ENCODE peak calls at places on chromosomes 3 and 15, in four cellular contexts. A, Z, F and J are unnamed samples.

GRCh38 chr15:35038655-35039534 is 46.2 kb downstream of the NANOGP8 start:
- DNase-seq in Z (peak; percentile 7), F (no peak), A (no peak), J (no peak)

GRCh38 chr3:72889310-72890165 is 1.7 kb downstream of the GXYLT2 start:
- DNase-seq in A (no peak), Z (no peak), F (no peak), J (no peak)

GRCh38 chr15:50764331-50765201 is 940 bp downstream of the SPPL2A start:
- DNase-seq in F (no peak), A (no peak), Z (no peak), J (no peak)

GRCh38 chr3:181752202-181752671 is 40.5 kb downstream of the SOX2 start:
- DNase-seq in A (peak; percentile 16), F (no peak), Z (no peak), J (no peak)

GRCh38 chr15:58043192-58043903 is 22.2 kb downstream of the ALDH1A2 start:
- DNase-seq in A (peak; percentile 18), F (no peak), Z (peak; percentile 65), J (no peak)

GRCh38 chr15:85858586-85859375 is 64.1 kb upstream of the KLHL25 start:
- DNase-seq in A (peak; percentile 9), Z (peak; percentile 82), F (peak; percentile 82), J (no peak)

GRCh38 chr3:31432897-31433678 is 99.6 kb upstream of the STT3B start:
- DNase-seq in F (no peak), Z (no peak), A (no peak), J (no peak)

GRCh38 chr3:46643701-46644100 is 31.4 kb downstream of the FAM240A start:
- DNase-seq in Z (no peak), A (no peak), F (no peak), J (no peak)

GRCh38 chr15:51090753-51091152 is 4.0 kb downstream of the TNFAIP8L3 start:
- DNase-seq in F (no peak), A (no peak), Z (no peak), J (no peak)

GRCh38 chr3:102112706-102113230 is 263.5 kb downstream of the NFKBIZ start:
- DNase-seq in A (no peak), F (no peak), Z (no peak), J (no peak)

GRCh38 chr3:54771050-54771449 is 156.8 kb downstream of the LRTM1 start:
- DNase-seq in F (no peak), A (no peak), Z (no peak), J (no peak)

GRCh38 chr3:185715091-185715490 is 109.8 kb downstream of the IGF2BP2 start:
- DNase-seq in A (no peak), F (no peak), Z (no peak), J (no peak)

GRCh38 chr3:127458698-127459097 is 131.8 kb downstream of the TPRA1 start:
- DNase-seq in Z (peak; percentile 60), A (peak; percentile 2), F (no peak), J (no peak)

GRCh38 chr3:95899911-95900310 is 914.5 kb upstream of the EPHA6 start:
- DNase-seq in A (no peak), Z (no peak), F (no peak), J (no peak)

GRCh38 chr3:52210550-52211046 is 12.6 kb downstream of the ALAS1 start:
- DNase-seq in F (no peak), Z (no peak), A (no peak), J (peak; percentile 33)

GRCh38 chr3:48082580-48083187 is 66.5 kb upstream of the MAP4 start:
- DNase-seq in Z (no peak), A (no peak), F (no peak), J (no peak)

GRCh38 chr3:54847361-54847760 is 80.5 kb downstream of the LRTM1 start:
- DNase-seq in F (no peak), Z (no peak), A (no peak), J (no peak)

GRCh38 chr15:64023215-64023614 is 23.1 kb downstream of the DAPK2 start:
- DNase-seq in Z (no peak), F (no peak), A (no peak), J (no peak)

GRCh38 chr3:105162448-105162847 is 204.3 kb upstream of the ALCAM start:
- DNase-seq in F (no peak), A (no peak), Z (no peak), J (no peak)

GRCh38 chr15:75659928-75660645 is 12.4 kb downstream of the SNX33 start:
- DNase-seq in Z (no peak), A (no peak), F (no peak), J (no peak)

GRCh38 chr3:114363554-114364202 is 69.8 kb downstream of the TIGIT start:
- DNase-seq in F (no peak), Z (no peak), A (no peak), J (peak; percentile 39)

GRCh38 chr15:41996921-41997592 is 23.8 kb downstream of the PLA2G4E start:
- DNase-seq in Z (no peak), F (peak; percentile 53), A (no peak), J (no peak)

GRCh38 chr3:136938334-136938733 is 19.4 kb upstream of the IL20RB start:
- DNase-seq in A (no peak), F (no peak), Z (peak; percentile 45), J (no peak)

GRCh38 chr3:194738254-194739093 is 52.8 kb downstream of the FAM43A start:
- DNase-seq in A (no peak), F (no peak), Z (peak; percentile 50), J (peak; percentile 41)

GRCh38 chr3:192915306-192915705 is 2.4 kb downstream of the MB21D2 start:
- DNase-seq in Z (peak; percentile 77), A (peak; percentile 58), F (no peak), J (no peak)

GRCh38 chr3:129058441-129059194 is 2.0 kb upstream of the GP9 start:
- DNase-seq in F (no peak), Z (no peak), A (no peak), J (no peak)

GRCh38 chr3:171129827-171130226 is 103.3 kb upstream of the SLC2A2 start:
- DNase-seq in A (no peak), Z (peak; percentile 12), F (no peak), J (no peak)

GRCh38 chr3:58568572-58569286 is 8.5 kb downstream of the FAM107A start:
- DNase-seq in Z (peak; percentile 60), A (peak; percentile 64), F (peak; percentile 84), J (no peak)

GRCh38 chr3:111858641-111859040 is 424 bp upstream of the PHLDB2 start:
- DNase-seq in F (no peak), A (no peak), Z (no peak), J (no peak)

GRCh38 chr3:23567917-23568316 is 237.8 kb upstream of the UBE2E1 start:
- DNase-seq in A (peak; percentile 94), Z (no peak), F (no peak), J (peak; percentile 91)

DNA sequence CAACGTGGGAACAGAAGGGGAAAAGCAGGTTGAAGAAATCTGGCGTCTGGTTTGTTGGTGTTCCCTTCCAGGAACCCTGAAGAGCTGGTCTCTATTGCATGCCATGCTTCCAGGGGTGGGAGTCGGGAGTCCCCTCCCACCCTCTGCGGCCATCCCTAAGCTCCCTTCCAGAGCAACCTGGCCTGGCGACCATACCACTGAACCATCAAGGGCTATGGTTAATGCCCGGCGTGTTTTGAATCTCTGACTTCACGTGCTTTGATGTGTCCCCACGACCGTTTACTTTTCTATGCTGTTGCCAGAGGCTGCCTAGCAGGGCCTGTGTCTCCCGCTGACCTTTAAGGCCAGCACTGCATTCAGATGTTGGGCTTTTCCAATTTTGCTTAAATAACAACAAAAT is 696 bp upstream of the SNRK start:
- DNase-seq in A (no peak), Z (no peak), F (no peak), J (no peak)
- H3K4me3 ChIP-seq in A (peak overlapping the region; percentile 60), Z (no peak overlapping the region), F (peak overlapping the region; percentile 58), J (peak overlapping the region; percentile 72)

DNA sequence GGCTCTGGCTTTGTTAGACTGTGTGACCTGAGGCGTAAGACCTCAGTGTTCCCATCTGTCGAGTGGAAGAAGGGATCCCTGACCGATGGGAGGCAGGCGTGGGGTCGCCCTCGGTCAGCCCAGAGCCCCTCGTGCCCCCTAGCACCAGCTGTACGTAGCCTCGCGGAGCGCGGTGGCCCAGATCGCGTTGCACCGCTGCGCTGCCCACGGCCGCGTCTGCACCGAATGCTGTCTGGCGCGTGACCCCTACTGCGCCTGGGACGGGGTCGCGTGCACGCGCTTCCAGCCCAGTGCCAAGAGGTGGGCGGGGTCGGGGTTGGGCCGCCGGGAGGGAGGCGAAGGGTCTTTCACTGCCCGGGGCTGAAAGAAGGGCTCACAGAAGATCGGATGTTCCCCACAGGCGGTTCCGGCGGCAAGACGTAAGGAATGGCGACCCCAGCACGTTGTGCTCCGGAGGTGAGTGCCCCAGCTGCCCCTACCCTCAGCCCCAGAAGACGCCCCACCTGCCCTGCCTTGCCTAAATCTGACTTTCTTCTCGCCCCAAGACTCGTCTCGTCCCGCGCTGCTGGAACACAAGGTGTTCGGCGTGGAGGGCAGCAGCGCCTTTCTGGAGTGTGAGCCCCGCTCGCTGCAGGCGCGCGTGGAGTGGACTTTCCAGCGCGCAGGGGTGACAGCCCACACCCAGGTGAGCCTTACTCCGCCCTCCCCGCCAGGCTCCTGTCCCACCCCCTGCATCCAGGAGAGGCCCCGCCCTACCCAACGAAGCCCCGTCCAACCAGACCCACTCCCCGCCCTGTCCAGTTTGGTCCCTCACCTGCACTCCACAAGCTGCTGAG is 3.5 kb upstream of the LSMEM2 start:
- DNase-seq in Z (no peak), F (no peak), A (no peak), J (no peak)
- H3K4me3 ChIP-seq in Z (no peak overlapping the region), F (no peak overlapping the region), A (no peak overlapping the region), J (no peak overlapping the region)

GRCh38 chr15:36545451-36545992 is 33.9 kb upstream of the CDIN1 start:
- DNase-seq in A (no peak), Z (no peak), F (no peak), J (no peak)

GRCh38 chr15:36550650-36551049 is 28.8 kb upstream of the CDIN1 start:
- DNase-seq in A (no peak), Z (no peak), F (no peak), J (no peak)

DNA sequence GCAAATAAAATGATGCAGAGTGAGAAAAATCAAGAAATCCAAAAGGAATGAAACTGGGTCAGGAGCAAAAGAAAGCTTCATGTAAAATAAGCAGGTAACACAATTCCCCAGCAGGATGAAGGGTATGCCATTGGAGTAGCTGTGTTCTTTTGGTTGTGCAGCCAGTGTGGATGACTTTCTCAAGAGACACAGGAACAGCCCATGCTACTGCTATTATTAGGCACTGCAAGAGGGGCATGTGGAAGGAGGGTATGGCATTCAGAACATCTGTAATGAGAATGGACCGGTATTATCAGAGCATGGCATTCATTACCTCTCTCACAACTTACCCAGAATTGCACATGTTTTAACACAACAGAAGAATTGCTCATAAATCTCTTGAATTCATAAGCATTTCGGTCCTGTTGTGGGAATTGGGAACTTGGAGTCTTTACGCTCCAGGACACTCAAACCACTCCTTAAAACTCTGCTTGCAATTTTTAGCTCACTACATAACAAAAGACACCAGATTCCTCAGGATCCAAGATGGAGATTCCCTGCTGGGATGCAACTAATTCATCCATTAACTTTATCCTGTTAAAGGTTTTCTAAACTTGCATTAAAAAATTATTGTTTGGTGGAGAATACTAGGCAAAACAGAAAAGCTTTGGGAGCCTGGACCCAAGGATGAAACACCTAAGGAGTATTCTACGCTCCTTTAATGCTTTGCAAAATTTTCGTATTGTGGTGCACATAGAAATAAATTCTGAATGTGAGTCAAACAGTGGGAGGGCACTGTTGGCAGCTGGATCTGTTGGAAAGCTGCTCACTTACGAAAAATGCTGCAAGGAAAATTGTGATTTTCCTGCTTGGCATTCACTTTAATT is 34.7 kb upstream of the CDIN1 start:
- DNase-seq in F (no peak), A (peak; percentile 15), Z (peak; percentile 41), J (no peak)
- H3K4me3 ChIP-seq in F (no peak overlapping the region), A (no peak overlapping the region), Z (no peak overlapping the region), J (no peak overlapping the region)

GRCh38 chr15:32922541-32922940 is 204.7 kb downstream of the GREM1 start:
- DNase-seq in A (no peak), Z (no peak), F (no peak), J (no peak)

GRCh38 chr15:32923176-32923575 is 205.4 kb downstream of the GREM1 start:
- DNase-seq in A (no peak), Z (no peak), F (no peak), J (no peak)

GRCh38 chr15:32918481-32919026 is 200.8 kb downstream of the GREM1 start:
- DNase-seq in A (peak; percentile 39), F (no peak), Z (no peak), J (no peak)

GRCh38 chr15:32919749-32920414 is 202.1 kb downstream of the GREM1 start:
- DNase-seq in A (peak; percentile 54), F (no peak), Z (peak; percentile 48), J (peak; percentile 97)
- H3K4me3 ChIP-seq in A (no peak overlapping the region), F (no peak overlapping the region), Z (no peak overlapping the region), J (no peak overlapping the region)